ENCODE peak calls at places on chromosomes 4 and X, in eight cellular contexts. One of them, this sample, is unnamed.

GRCh38 chr4:166941629-166942028 is 292.7 kb downstream of the SPOCK3 start:
- DNase-seq in stimulated activated CD8-positive, alpha-beta memory T cell treated with anti-CD3 and anti-CD28 coated beads, Interleukin-7, amount 100 ng/mL, for 24 hours: no peak
- DNase-seq in putamen: no peak
- DNase-seq in right atrium auricular region: no peak
- DNase-seq in fibroblast of villous mesenchyme: no peak
- DNase-seq in sciatic nerve: no peak
- DNase-seq in stomach: no peak
- DNase-seq in activated CD4-positive, alpha-beta T cell treated with anti-CD3 and anti-CD28 coated beads, Interleukin-2, amount 50 U/mL, for 1 hour: no peak
- DNase-seq in this sample: no peak

GRCh38 chr4:145524535-145524934 is 42.9 kb downstream of the SMAD1 start:
- DNase-seq in putamen: no peak
- DNase-seq in right atrium auricular region: no peak
- DNase-seq in activated CD4-positive, alpha-beta T cell treated with anti-CD3 and anti-CD28 coated beads, Interleukin-2, amount 50 U/mL, for 1 hour: no peak
- DNase-seq in fibroblast of villous mesenchyme: no peak
- DNase-seq in sciatic nerve: no peak
- DNase-seq in stimulated activated CD8-positive, alpha-beta memory T cell treated with anti-CD3 and anti-CD28 coated beads, Interleukin-7, amount 100 ng/mL, for 24 hours: no peak
- DNase-seq in stomach: no peak
- DNase-seq in this sample: no peak

GRCh38 chrX:10922158-10922557 is 189.0 kb upstream of the HCCS start:
- DNase-seq in putamen: no peak
- DNase-seq in activated CD4-positive, alpha-beta T cell treated with anti-CD3 and anti-CD28 coated beads, Interleukin-2, amount 50 U/mL, for 1 hour: no peak
- DNase-seq in stimulated activated CD8-positive, alpha-beta memory T cell treated with anti-CD3 and anti-CD28 coated beads, Interleukin-7, amount 100 ng/mL, for 24 hours: no peak
- DNase-seq in stomach: no peak
- DNase-seq in fibroblast of villous mesenchyme: peak
- DNase-seq in right atrium auricular region: no peak
- DNase-seq in sciatic nerve: no peak
- DNase-seq in this sample: no peak

GRCh38 chr4:54440394-54441223 is 211.5 kb downstream of the PDGFRA start:
- DNase-seq in fibroblast of villous mesenchyme: peak
- DNase-seq in right atrium auricular region: no peak
- DNase-seq in activated CD4-positive, alpha-beta T cell treated with anti-CD3 and anti-CD28 coated beads, Interleukin-2, amount 50 U/mL, for 1 hour: no peak
- DNase-seq in stomach: no peak
- DNase-seq in stimulated activated CD8-positive, alpha-beta memory T cell treated with anti-CD3 and anti-CD28 coated beads, Interleukin-7, amount 100 ng/mL, for 24 hours: no peak
- DNase-seq in sciatic nerve: no peak
- DNase-seq in putamen: peak
- DNase-seq in this sample: no peak

GRCh38 chr4:40718571-40718970 is 31.2 kb upstream of the NSUN7 start:
- DNase-seq in activated CD4-positive, alpha-beta T cell treated with anti-CD3 and anti-CD28 coated beads, Interleukin-2, amount 50 U/mL, for 1 hour: no peak
- DNase-seq in fibroblast of villous mesenchyme: no peak
- DNase-seq in sciatic nerve: no peak
- DNase-seq in right atrium auricular region: no peak
- DNase-seq in stimulated activated CD8-positive, alpha-beta memory T cell treated with anti-CD3 and anti-CD28 coated beads, Interleukin-7, amount 100 ng/mL, for 24 hours: no peak
- DNase-seq in stomach: peak
- DNase-seq in putamen: no peak
- DNase-seq in this sample: no peak

GRCh38 chrX:70485466-70485865 is 40.8 kb downstream of the DLG3 start:
- DNase-seq in putamen: no peak
- DNase-seq in fibroblast of villous mesenchyme: no peak
- DNase-seq in right atrium auricular region: no peak
- DNase-seq in stimulated activated CD8-positive, alpha-beta memory T cell treated with anti-CD3 and anti-CD28 coated beads, Interleukin-7, amount 100 ng/mL, for 24 hours: no peak
- DNase-seq in activated CD4-positive, alpha-beta T cell treated with anti-CD3 and anti-CD28 coated beads, Interleukin-2, amount 50 U/mL, for 1 hour: no peak
- DNase-seq in sciatic nerve: no peak
- DNase-seq in stomach: no peak
- DNase-seq in this sample: no peak

GRCh38 chr4:13985824-13986223 is 358.3 kb upstream of the BOD1L1 start:
- DNase-seq in sciatic nerve: no peak
- DNase-seq in activated CD4-positive, alpha-beta T cell treated with anti-CD3 and anti-CD28 coated beads, Interleukin-2, amount 50 U/mL, for 1 hour: no peak
- DNase-seq in stomach: no peak
- DNase-seq in right atrium auricular region: no peak
- DNase-seq in fibroblast of villous mesenchyme: peak
- DNase-seq in putamen: no peak
- DNase-seq in stimulated activated CD8-positive, alpha-beta memory T cell treated with anti-CD3 and anti-CD28 coated beads, Interleukin-7, amount 100 ng/mL, for 24 hours: no peak
- DNase-seq in this sample: no peak

GRCh38 chr4:132710971-132711370 is 438.1 kb upstream of the PCDH10 start:
- DNase-seq in stomach: no peak
- DNase-seq in activated CD4-positive, alpha-beta T cell treated with anti-CD3 and anti-CD28 coated beads, Interleukin-2, amount 50 U/mL, for 1 hour: no peak
- DNase-seq in sciatic nerve: no peak
- DNase-seq in stimulated activated CD8-positive, alpha-beta memory T cell treated with anti-CD3 and anti-CD28 coated beads, Interleukin-7, amount 100 ng/mL, for 24 hours: no peak
- DNase-seq in putamen: no peak
- DNase-seq in right atrium auricular region: no peak
- DNase-seq in fibroblast of villous mesenchyme: no peak
- DNase-seq in this sample: no peak

GRCh38 chr4:132124624-132124974 is 1024.5 kb upstream of the PCDH10 start:
- DNase-seq in fibroblast of villous mesenchyme: no peak
- DNase-seq in putamen: no peak
- DNase-seq in sciatic nerve: no peak
- DNase-seq in stimulated activated CD8-positive, alpha-beta memory T cell treated with anti-CD3 and anti-CD28 coated beads, Interleukin-7, amount 100 ng/mL, for 24 hours: no peak
- DNase-seq in activated CD4-positive, alpha-beta T cell treated with anti-CD3 and anti-CD28 coated beads, Interleukin-2, amount 50 U/mL, for 1 hour: no peak
- DNase-seq in stomach: no peak
- DNase-seq in right atrium auricular region: no peak
- DNase-seq in this sample: no peak

This sample was measured in cortex of kidney.